ENCODE peak calls at places on chromosomes 3 and 15, in four cellular contexts. One of them, this sample, is unnamed.
A peak's percentile ranks its signal among the peaks of the same experiment; 100 is the strongest.

GRCh38 chr15:97981058-97981457 is 20.6 kb downstream of the ARRDC4 start:
- DNase-seq in A549: no peak
- DNase-seq in K562: no peak
- DNase-seq in HepG2: no peak
- DNase-seq in this sample: no peak

GRCh38 chr3:73037369-73037699 is 24.1 kb upstream of the EBLN2 start:
- DNase-seq in A549: no peak
- DNase-seq in K562: no peak
- DNase-seq in HepG2: peak; percentile 10
- DNase-seq in this sample: no peak

GRCh38 chr15:84821501-84822021 is 4.4 kb downstream of the ALPK3 start:
- DNase-seq in A549: no peak
- DNase-seq in K562: peak; percentile 43
- DNase-seq in HepG2: peak; percentile 34
- DNase-seq in this sample: no peak

GRCh38 chr3:119559441-119559963 is at the start of gene CD80:
- DNase-seq in A549: peak; percentile 55
- DNase-seq in K562: peak; percentile 27
- DNase-seq in HepG2: peak; percentile 45
- DNase-seq in this sample: peak; percentile 82

GRCh38 chr3:138442996-138443395 is 8.6 kb downstream of the ESYT3 start:
- DNase-seq in A549: no peak
- DNase-seq in K562: no peak
- DNase-seq in HepG2: no peak
- DNase-seq in this sample: no peak

GRCh38 chr15:70680817-70681216 is 82.5 kb downstream of the UACA start:
- DNase-seq in A549: no peak
- DNase-seq in K562: no peak
- DNase-seq in HepG2: no peak
- DNase-seq in this sample: no peak

GRCh38 chr3:64166584-64167155 is 58.6 kb downstream of the PRICKLE2 start:
- DNase-seq in A549: no peak
- DNase-seq in K562: no peak
- DNase-seq in HepG2: peak; percentile 26
- DNase-seq in this sample: no peak

GRCh38 chr15:70643783-70644125 is 119.6 kb downstream of the UACA start:
- DNase-seq in A549: peak; percentile 42
- DNase-seq in K562: no peak
- DNase-seq in HepG2: peak; percentile 66
- DNase-seq in this sample: no peak

GRCh38 chr3:148020880-148021279 is 611.7 kb downstream of the ZIC1 start:
- DNase-seq in A549: no peak
- DNase-seq in K562: no peak
- DNase-seq in HepG2: no peak
- DNase-seq in this sample: no peak

GRCh38 chr3:42394579-42395288 is 15.7 kb downstream of the LYZL4 start:
- DNase-seq in A549: no peak
- DNase-seq in K562: no peak
- DNase-seq in HepG2: no peak
- DNase-seq in this sample: no peak

GRCh38 chr15:25062551-25063430 is 108.0 kb downstream of the SNRPN start:
- DNase-seq in A549: no peak
- DNase-seq in K562: no peak
- DNase-seq in HepG2: no peak
- DNase-seq in this sample: no peak

GRCh38 chr3:110066201-110066600 is 728.9 kb upstream of the DPPA4 start:
- DNase-seq in A549: no peak
- DNase-seq in K562: no peak
- DNase-seq in HepG2: no peak
- DNase-seq in this sample: no peak

DNA sequence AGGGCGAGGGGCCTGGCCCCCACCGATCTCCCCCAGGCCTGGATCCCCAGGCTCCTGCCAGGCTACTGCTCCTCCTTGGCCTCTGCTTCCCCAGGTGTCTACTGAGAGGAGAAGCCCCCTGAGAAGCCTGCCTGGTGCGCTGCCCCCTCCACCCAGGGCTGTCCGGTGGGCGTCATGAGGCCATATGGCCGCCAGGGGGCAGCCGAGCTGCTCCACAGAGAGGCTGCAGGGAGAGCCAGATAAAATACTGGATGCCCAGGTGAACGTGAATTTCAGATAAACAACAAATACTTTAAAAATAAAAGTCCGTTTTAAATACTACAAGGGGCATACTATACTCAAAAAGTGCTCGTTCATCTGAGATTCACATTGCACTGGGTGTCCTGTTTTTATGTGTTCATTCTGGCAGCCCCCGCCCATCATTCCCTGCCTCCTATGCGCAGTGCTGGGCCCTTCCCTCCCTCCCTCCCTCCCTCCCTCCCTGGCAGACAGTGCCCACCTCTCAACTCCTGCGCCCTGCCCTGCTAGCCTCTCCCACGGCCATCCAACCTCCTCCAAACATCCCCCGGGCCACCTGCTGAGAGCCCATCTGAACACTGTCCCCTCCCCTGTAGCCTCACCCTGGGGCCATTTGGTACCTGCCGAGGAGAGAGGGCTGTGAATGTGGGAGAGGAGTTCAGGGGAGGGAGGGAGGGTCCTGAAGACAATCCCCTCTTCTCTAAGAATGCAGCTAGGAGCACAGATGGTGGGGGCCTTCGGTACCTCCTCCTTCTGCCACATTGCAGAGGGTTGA is 29.5 kb downstream of the PSTPIP1 start:
- DNase-seq in A549: peak; percentile 91
- DNase-seq in K562: peak; percentile 85
- DNase-seq in HepG2: peak; percentile 21
- DNase-seq in this sample: no peak
- TF ChIP-seq POLR2AphosphoS2 in A549: no peak
- TF ChIP-seq POLR2AphosphoS2 in K562: no peak
- TF ChIP-seq POLR2AphosphoS2 in HepG2: no peak
- TF ChIP-seq POLR2AphosphoS2 in this sample: no peak

DNA sequence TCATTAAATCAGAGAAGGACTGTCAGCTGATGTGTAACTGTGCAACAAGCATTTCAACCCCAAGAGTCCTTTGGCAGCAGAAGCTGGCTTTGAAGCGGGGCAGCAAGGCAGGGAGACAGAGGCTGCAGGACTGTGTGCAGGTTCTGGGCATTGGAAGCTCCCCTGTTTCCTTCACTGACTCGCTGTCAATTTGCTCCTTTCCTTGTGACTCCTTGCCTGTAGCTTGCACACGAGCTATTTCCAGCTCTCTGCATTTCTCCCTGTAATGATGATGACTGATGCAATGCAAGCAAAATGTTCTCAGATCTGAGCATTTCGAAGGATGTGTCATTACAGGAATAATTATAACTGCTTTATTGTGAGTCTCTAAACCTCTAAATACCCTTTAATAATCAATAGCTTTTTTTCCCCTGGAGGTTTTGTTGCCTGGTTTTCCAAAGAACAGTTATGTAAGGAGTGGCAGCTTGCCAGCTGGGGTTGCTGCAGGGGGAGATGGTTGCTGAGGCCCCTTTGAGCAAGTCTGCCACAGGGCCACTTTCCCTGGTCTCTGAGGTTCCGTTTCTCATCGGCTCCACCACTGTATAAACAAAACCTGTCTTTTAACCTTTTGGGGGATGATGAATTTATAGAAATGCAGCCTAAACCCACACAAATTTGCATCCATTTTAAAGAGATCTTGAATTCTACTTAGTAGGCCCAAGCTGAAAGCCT is 2.9 kb downstream of the APOD start:
- DNase-seq in A549: no peak
- DNase-seq in K562: no peak
- DNase-seq in HepG2: no peak
- DNase-seq in this sample: no peak
- TF ChIP-seq POLR2AphosphoS2 in A549: no peak
- TF ChIP-seq POLR2AphosphoS2 in K562: no peak
- TF ChIP-seq POLR2AphosphoS2 in HepG2: no peak
- TF ChIP-seq POLR2AphosphoS2 in this sample: no peak

GRCh38 chr3:15309662-15310335 is 22.6 kb downstream of the SH3BP5 start:
- DNase-seq in A549: no peak
- DNase-seq in K562: no peak
- DNase-seq in HepG2: no peak
- DNase-seq in this sample: no peak
- TF ChIP-seq POLR2AphosphoS2 in A549: no peak
- TF ChIP-seq POLR2AphosphoS2 in K562: no peak
- TF ChIP-seq POLR2AphosphoS2 in HepG2: no peak
- TF ChIP-seq POLR2AphosphoS2 in this sample: no peak

DNA sequence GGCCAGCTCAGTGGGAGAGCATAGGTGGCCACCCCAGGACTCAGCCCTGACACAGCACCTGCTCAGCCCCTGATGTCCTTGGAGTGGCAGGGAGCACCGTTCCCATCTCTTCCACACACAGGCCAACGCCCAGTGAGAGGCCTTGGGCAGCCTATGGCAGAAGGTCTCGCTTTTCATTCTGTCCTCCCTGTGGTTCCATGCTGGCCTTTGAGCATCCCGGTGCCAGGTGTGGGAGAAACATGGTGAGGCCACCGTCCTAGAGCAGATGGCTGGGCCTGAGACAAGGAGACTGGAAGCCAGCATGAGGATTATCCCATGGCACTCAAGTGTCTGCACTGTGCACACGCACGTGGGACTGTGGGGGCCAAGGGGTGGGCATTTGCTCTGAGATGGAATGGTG is 25.1 kb downstream of the ADCY5 start:
- DNase-seq in A549: no peak
- DNase-seq in K562: no peak
- DNase-seq in HepG2: no peak
- DNase-seq in this sample: no peak
- TF ChIP-seq POLR2AphosphoS2 in A549: no peak
- TF ChIP-seq POLR2AphosphoS2 in K562: no peak
- TF ChIP-seq POLR2AphosphoS2 in HepG2: no peak
- TF ChIP-seq POLR2AphosphoS2 in this sample: no peak

GRCh38 chr3:30426319-30426993 is 179.9 kb upstream of the TGFBR2 start:
- DNase-seq in A549: no peak
- DNase-seq in K562: no peak
- DNase-seq in HepG2: no peak
- DNase-seq in this sample: no peak
- TF ChIP-seq POLR2AphosphoS2 in A549: no peak
- TF ChIP-seq POLR2AphosphoS2 in K562: no peak
- TF ChIP-seq POLR2AphosphoS2 in HepG2: no peak
- TF ChIP-seq POLR2AphosphoS2 in this sample: no peak